ENCODE peak calls at places on chromosomes 16 and 17, in eight cellular contexts. X, E, G, R, W, J, H and F are unnamed samples.

GRCh38 chr17:50505731-50506130 is 2.5 kb upstream of the MYCBPAP start:
- DNase-seq in G (no peak), W (no peak), E (no peak), J (no peak), H (no peak), X (no peak), R (no peak), F (no peak)

GRCh38 chr17:81002409-81003361 is 11.0 kb downstream of the CHMP6 start:
- DNase-seq in H (no peak), G (no peak), W (peak; percentile 51), X (peak; percentile 65), J (no peak), E (no peak), R (no peak), F (peak; percentile 62)

GRCh38 chr16:52408197-52408845 is 138.6 kb downstream of the TOX3 start:
- DNase-seq in E (no peak), X (no peak), H (no peak), W (peak; percentile 32), J (no peak), R (no peak), G (no peak), F (no peak)

GRCh38 chr17:64001763-64002529 is 3.8 kb downstream of the PRR29 start:
- DNase-seq in W (no peak), R (no peak), H (no peak), J (no peak), X (no peak), E (no peak), G (no peak), F (no peak)

GRCh38 chr16:82580293-82580900 is 46.4 kb upstream of the CDH13 start:
- DNase-seq in E (no peak), H (peak; percentile 19), R (peak; percentile 10), J (no peak), X (peak; percentile 10), W (peak; percentile 71), G (no peak), F (peak; percentile 20)

GRCh38 chr16:59543641-59544040 is 809.5 kb upstream of the GOT2 start:
- DNase-seq in R (no peak), E (peak; percentile 12), H (no peak), G (no peak), J (no peak), X (no peak), W (no peak), F (peak; percentile 94)

GRCh38 chr16:58533751-58534470 is 18.6 kb downstream of the SETD6 start:
- DNase-seq in E (no peak), G (no peak), X (no peak), R (no peak), J (no peak), H (no peak), W (no peak), F (no peak)

GRCh38 chr16:89412811-89413210 is 77.5 kb downstream of the ANKRD11 start:
- DNase-seq in J (no peak), R (no peak), X (no peak), H (peak; percentile 52), W (no peak), G (no peak), E (no peak), F (peak; percentile 51)

GRCh38 chr16:83356266-83356665 is 451.5 kb upstream of the HSBP1 start:
- DNase-seq in W (peak; percentile 69), H (peak; percentile 81), G (peak; percentile 24), R (peak; percentile 55), X (peak; percentile 63), J (peak; percentile 51), E (peak; percentile 43), F (peak; percentile 62)

GRCh38 chr16:12110361-12111107 is 134.0 kb downstream of the SNX29 start:
- DNase-seq in R (no peak), W (no peak), G (no peak), H (no peak), X (no peak), E (no peak), J (no peak), F (no peak)

GRCh38 chr16:50702725-50703124 is 9.3 kb downstream of the NOD2 start:
- DNase-seq in J (no peak), W (no peak), X (no peak), H (no peak), E (no peak), G (no peak), R (no peak), F (peak; percentile 98)

GRCh38 chr17:64457156-64457555 is 8.2 kb downstream of the MILR1 start:
- DNase-seq in H (no peak), G (no peak), R (no peak), E (no peak), W (no peak), X (peak; percentile 60), J (no peak), F (peak; percentile 37)

GRCh38 chr17:31596382-31597323 is 205.2 kb downstream of the RAB11FIP4 start:
- DNase-seq in X (peak; percentile 95), E (peak; percentile 87), G (peak; percentile 34), J (no peak), W (no peak), R (peak; percentile 86), H (peak; percentile 64), F (peak; percentile 99)

GRCh38 chr17:44350733-44351226 is 5.7 kb downstream of the GRN start:
- DNase-seq in R (peak; percentile 73), J (peak; percentile 79), G (peak; percentile 86), W (peak; percentile 39), X (peak; percentile 50), E (no peak), H (peak; percentile 77), F (peak; percentile 26)

GRCh38 chr17:51427259-51428255 is 167.2 kb downstream of the UTP18 start:
- DNase-seq in H (no peak), W (peak; percentile 37), G (peak; percentile 71), J (no peak), X (no peak), E (no peak), R (no peak), F (peak; percentile 8)

GRCh38 chr16:87552772-87553171 is 49.5 kb upstream of the JPH3 start:
- DNase-seq in E (no peak), J (no peak), X (no peak), R (no peak), W (no peak), G (no peak), H (peak; percentile 58), F (no peak)

GRCh38 chr17:79009397-79010303 is at the start of gene CANT1:
- DNase-seq in G (peak; percentile 87), H (peak; percentile 89), W (peak; percentile 75), J (peak; percentile 99), E (peak; percentile 69), X (peak; percentile 87), R (peak; percentile 87), F (peak; percentile 80)

GRCh38 chr16:2331199-2331931 is 9.2 kb downstream of the ABCA3 start:
- DNase-seq in J (no peak), R (no peak), H (no peak), G (no peak), W (no peak), X (no peak), E (no peak), F (no peak)

GRCh38 chr17:18318771-18319450 is 3.8 kb downstream of the SMCR8 start:
- DNase-seq in W (no peak), G (no peak), J (no peak), X (no peak), R (no peak), E (no peak), H (no peak), F (no peak)

GRCh38 chr16:48537909-48538745 is 71.9 kb downstream of the N4BP1 start:
- DNase-seq in H (no peak), W (no peak), R (no peak), E (no peak), X (peak; percentile 60), J (no peak), G (no peak), F (no peak)

GRCh38 chr16:29974291-29975133 is 844 bp downstream of the TAOK2 start:
- DNase-seq in G (peak; percentile 34), H (peak; percentile 30), J (no peak), X (peak; percentile 8), R (no peak), E (no peak), W (no peak), F (no peak)

GRCh38 chr17:74759243-74759801 is 10.9 kb downstream of the NHERF1 start:
- DNase-seq in H (no peak), X (no peak), G (peak; percentile 62), E (no peak), J (no peak), W (no peak), R (no peak), F (peak; percentile 65)

GRCh38 chr16:81669473-81670350 is 109.4 kb upstream of the PLCG2 start:
- DNase-seq in E (no peak), G (no peak), R (no peak), X (no peak), J (no peak), H (no peak), W (peak; percentile 83), F (no peak)

GRCh38 chr17:68584904-68585303 is 16.3 kb downstream of the FAM20A start:
- DNase-seq in G (no peak), R (no peak), J (no peak), W (no peak), X (no peak), H (no peak), E (no peak), F (no peak)

GRCh38 chr17:56819030-56819429 is 14.7 kb downstream of the C17orf67 start:
- DNase-seq in J (no peak), X (no peak), W (no peak), G (no peak), R (no peak), H (no peak), E (no peak), F (no peak)

GRCh38 chr17:76120658-76121008 is 17.0 kb upstream of the EXOC7 start:
- DNase-seq in E (no peak), X (no peak), W (no peak), G (no peak), H (no peak), R (no peak), J (no peak), F (no peak)

GRCh38 chr16:83666449-83666848 is 141.3 kb upstream of the HSBP1 start:
- DNase-seq in J (no peak), E (no peak), R (no peak), H (no peak), G (no peak), W (no peak), X (no peak), F (no peak)

GRCh38 chr17:8922451-8922850 is 43.1 kb downstream of the PIK3R5 start:
- DNase-seq in E (peak; percentile 74), X (peak; percentile 87), W (no peak), H (no peak), J (no peak), R (no peak), G (no peak), F (peak; percentile 25)

GRCh38 chr16:82248257-82248656 is 78.2 kb upstream of the MPHOSPH6 start:
- DNase-seq in G (no peak), R (no peak), H (no peak), J (no peak), E (no peak), X (no peak), W (no peak), F (no peak)

GRCh38 chr16:23826528-23827244 is 9.1 kb upstream of the PRKCB start:
- DNase-seq in R (peak; percentile 38), H (no peak), J (no peak), W (no peak), E (no peak), G (no peak), X (no peak), F (no peak)

GRCh38 chr17:81900181-81900820 is 1.7 kb upstream of the NPB start:
- DNase-seq in R (no peak), J (no peak), X (no peak), G (no peak), H (no peak), E (no peak), W (no peak), F (no peak)